ENCODE peak calls at places on chromosome 1, in five cellular contexts. One of them, this sample, is unnamed.

GRCh38 chr1:9280015-9280860 is 12.5 kb upstream of the SPSB1 start:
- DNase-seq in heart left ventricle: no peak
- DNase-seq in stomach: peak
- DNase-seq in tibial nerve: no peak
- DNase-seq in body of pancreas: no peak
- DNase-seq in this sample: peak

GRCh38 chr1:116737855-116738318 is 16.3 kb upstream of the CD2 start:
- DNase-seq in heart left ventricle: no peak
- DNase-seq in stomach: no peak
- DNase-seq in tibial nerve: no peak
- DNase-seq in body of pancreas: no peak
- DNase-seq in this sample: no peak

GRCh38 chr1:26032636-26033357 is 11.2 kb downstream of the EXTL1 start:
- DNase-seq in heart left ventricle: no peak
- DNase-seq in stomach: no peak
- DNase-seq in tibial nerve: no peak
- DNase-seq in body of pancreas: no peak
- DNase-seq in this sample: no peak

GRCh38 chr1:198326915-198327314 is 170.1 kb downstream of the NEK7 start:
- DNase-seq in heart left ventricle: no peak
- DNase-seq in stomach: no peak
- DNase-seq in tibial nerve: no peak
- DNase-seq in body of pancreas: no peak
- DNase-seq in this sample: no peak

GRCh38 chr1:31902509-31902857 is 35.7 kb downstream of the PTP4A2 start:
- DNase-seq in heart left ventricle: no peak
- DNase-seq in stomach: no peak
- DNase-seq in tibial nerve: no peak
- DNase-seq in body of pancreas: no peak
- DNase-seq in this sample: no peak

GRCh38 chr1:166136252-166136651 is 30.5 kb downstream of the FAM78B start:
- DNase-seq in heart left ventricle: no peak
- DNase-seq in stomach: no peak
- DNase-seq in tibial nerve: no peak
- DNase-seq in body of pancreas: no peak
- DNase-seq in this sample: no peak

GRCh38 chr1:7331926-7332535 is 439.1 kb upstream of the VAMP3 start:
- DNase-seq in heart left ventricle: no peak
- DNase-seq in stomach: no peak
- DNase-seq in tibial nerve: no peak
- DNase-seq in body of pancreas: no peak
- DNase-seq in this sample: no peak

GRCh38 chr1:52738148-52738547 is 11.9 kb downstream of the ZYG11B start:
- DNase-seq in heart left ventricle: no peak
- DNase-seq in stomach: no peak
- DNase-seq in tibial nerve: no peak
- DNase-seq in body of pancreas: no peak
- DNase-seq in this sample: no peak

GRCh38 chr1:38028671-38029070 is 16.1 kb downstream of the UTP11 start:
- DNase-seq in heart left ventricle: no peak
- DNase-seq in stomach: no peak
- DNase-seq in tibial nerve: no peak
- DNase-seq in body of pancreas: no peak
- DNase-seq in this sample: no peak

GRCh38 chr1:224502459-224503160 is 68.0 kb upstream of the WDR26 start:
- DNase-seq in heart left ventricle: no peak
- DNase-seq in stomach: peak
- DNase-seq in tibial nerve: no peak
- DNase-seq in body of pancreas: peak
- DNase-seq in this sample: peak

GRCh38 chr1:59151387-59151761 is 145.5 kb upstream of the FGGY start:
- DNase-seq in heart left ventricle: no peak
- DNase-seq in stomach: no peak
- DNase-seq in tibial nerve: no peak
- DNase-seq in body of pancreas: no peak
- DNase-seq in this sample: no peak

GRCh38 chr1:41358152-41358937 is 2.9 kb upstream of the FOXO6 start:
- DNase-seq in heart left ventricle: peak
- DNase-seq in stomach: no peak
- DNase-seq in tibial nerve: no peak
- DNase-seq in body of pancreas: no peak
- DNase-seq in this sample: no peak

GRCh38 chr1:28062806-28063205 is 25.6 kb downstream of the EYA3 start:
- DNase-seq in heart left ventricle: no peak
- DNase-seq in stomach: no peak
- DNase-seq in tibial nerve: no peak
- DNase-seq in body of pancreas: no peak
- DNase-seq in this sample: no peak

GRCh38 chr1:219917851-219918466 is 10.4 kb downstream of the SLC30A10 start:
- DNase-seq in heart left ventricle: no peak
- DNase-seq in stomach: no peak
- DNase-seq in tibial nerve: no peak
- DNase-seq in body of pancreas: no peak
- DNase-seq in this sample: no peak

GRCh38 chr1:51566260-51566659 is 47.2 kb upstream of the EPS15 start:
- DNase-seq in heart left ventricle: no peak
- DNase-seq in stomach: no peak
- DNase-seq in tibial nerve: no peak
- DNase-seq in body of pancreas: no peak
- DNase-seq in this sample: no peak

GRCh38 chr1:5338466-5338865 is 653.8 kb downstream of the NPHP4 start:
- DNase-seq in heart left ventricle: no peak
- DNase-seq in stomach: no peak
- DNase-seq in tibial nerve: no peak
- DNase-seq in body of pancreas: no peak
- DNase-seq in this sample: no peak
- TF ChIP-seq POLR2A in heart left ventricle: no peak
- TF ChIP-seq POLR2A in stomach: no peak
- TF ChIP-seq POLR2A in tibial nerve: no peak
- TF ChIP-seq POLR2A in body of pancreas: no peak
- TF ChIP-seq POLR2A in this sample: no peak

GRCh38 chr1:23196627-23197328 is 20.5 kb downstream of the HTR1D start:
- DNase-seq in heart left ventricle: no peak
- DNase-seq in stomach: no peak
- DNase-seq in tibial nerve: no peak
- DNase-seq in body of pancreas: peak
- DNase-seq in this sample: peak

GRCh38 chr1:23198373-23198772 is 18.9 kb downstream of the HTR1D start:
- DNase-seq in heart left ventricle: no peak
- DNase-seq in stomach: no peak
- DNase-seq in tibial nerve: no peak
- DNase-seq in body of pancreas: no peak
- DNase-seq in this sample: no peak

GRCh38 chr1:23193391-23194118 is 23.7 kb downstream of the HTR1D start:
- DNase-seq in heart left ventricle: no peak
- DNase-seq in stomach: no peak
- DNase-seq in tibial nerve: no peak
- DNase-seq in body of pancreas: no peak
- DNase-seq in this sample: no peak

GRCh38 chr1:23191199-23191598 is 22.5 kb upstream of the LUZP1 start:
- DNase-seq in heart left ventricle: no peak
- DNase-seq in stomach: no peak
- DNase-seq in tibial nerve: no peak
- DNase-seq in body of pancreas: no peak
- DNase-seq in this sample: no peak

DNA sequence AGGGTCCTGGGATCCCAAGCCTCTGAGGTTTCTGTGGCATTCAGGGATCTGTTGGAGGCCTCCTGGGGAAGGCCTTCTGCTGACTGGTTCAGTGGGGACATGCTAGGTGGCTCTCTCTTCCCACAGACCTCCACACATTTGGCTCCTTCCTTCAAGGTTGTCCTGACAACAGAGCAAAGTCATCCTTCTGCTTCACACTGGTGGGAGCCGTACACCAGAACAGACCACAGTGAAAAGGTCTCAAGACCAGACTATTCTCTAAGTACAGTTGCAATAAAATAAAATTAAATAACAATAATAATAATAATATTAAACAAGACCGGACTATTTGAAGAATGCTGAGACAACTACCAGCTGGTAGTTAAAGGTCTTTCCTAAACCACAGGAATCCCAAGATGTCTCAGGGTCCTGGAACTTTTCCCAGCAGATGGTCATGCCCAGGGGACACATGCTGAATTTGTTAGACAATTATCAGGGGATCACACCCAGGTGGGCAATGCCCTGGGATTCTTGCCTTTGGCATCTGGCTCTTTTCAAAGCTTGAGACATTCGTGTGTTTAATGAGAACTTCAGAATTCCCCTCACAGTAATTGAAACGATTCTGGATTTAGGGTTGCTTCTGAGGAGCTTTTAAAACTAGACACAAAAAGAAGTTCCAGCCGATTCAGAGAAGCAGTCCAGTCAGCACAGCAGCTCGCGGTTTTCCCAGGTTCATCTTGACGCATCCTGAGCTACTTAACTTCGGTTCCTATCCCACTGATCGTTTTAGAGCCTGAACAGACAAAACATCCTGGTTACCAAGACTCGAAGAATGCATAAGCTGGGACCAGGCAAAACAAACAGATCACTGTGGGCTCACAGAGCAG is 22.9 kb downstream of the HTR1D start:
- DNase-seq in heart left ventricle: no peak
- DNase-seq in stomach: no peak
- DNase-seq in tibial nerve: no peak
- DNase-seq in body of pancreas: no peak
- DNase-seq in this sample: peak
- TF ChIP-seq POLR2A in heart left ventricle: no peak
- TF ChIP-seq POLR2A in stomach: no peak
- TF ChIP-seq POLR2A in tibial nerve: no peak
- TF ChIP-seq POLR2A in body of pancreas: no peak
- TF ChIP-seq POLR2A in this sample: no peak

GRCh38 chr1:61240878-61241277 is 158.5 kb downstream of the NFIA start:
- DNase-seq in heart left ventricle: no peak
- DNase-seq in stomach: no peak
- DNase-seq in tibial nerve: no peak
- DNase-seq in body of pancreas: no peak
- DNase-seq in this sample: no peak
- TF ChIP-seq POLR2A in heart left ventricle: no peak
- TF ChIP-seq POLR2A in stomach: no peak
- TF ChIP-seq POLR2A in tibial nerve: no peak
- TF ChIP-seq POLR2A in body of pancreas: no peak
- TF ChIP-seq POLR2A in this sample: no peak

GRCh38 chr1:186175588-186175987 is 199.5 kb downstream of the TPR start:
- DNase-seq in heart left ventricle: no peak
- DNase-seq in stomach: no peak
- DNase-seq in tibial nerve: no peak
- DNase-seq in body of pancreas: no peak
- DNase-seq in this sample: no peak

GRCh38 chr1:186183219-186183618 is 191.8 kb downstream of the TPR start:
- DNase-seq in heart left ventricle: no peak
- DNase-seq in stomach: no peak
- DNase-seq in tibial nerve: peak
- DNase-seq in body of pancreas: no peak
- DNase-seq in this sample: no peak

GRCh38 chr1:186183970-186184628 is 191.0 kb downstream of the TPR start:
- DNase-seq in heart left ventricle: no peak
- DNase-seq in stomach: no peak
- DNase-seq in tibial nerve: no peak
- DNase-seq in body of pancreas: no peak
- DNase-seq in this sample: no peak

DNA sequence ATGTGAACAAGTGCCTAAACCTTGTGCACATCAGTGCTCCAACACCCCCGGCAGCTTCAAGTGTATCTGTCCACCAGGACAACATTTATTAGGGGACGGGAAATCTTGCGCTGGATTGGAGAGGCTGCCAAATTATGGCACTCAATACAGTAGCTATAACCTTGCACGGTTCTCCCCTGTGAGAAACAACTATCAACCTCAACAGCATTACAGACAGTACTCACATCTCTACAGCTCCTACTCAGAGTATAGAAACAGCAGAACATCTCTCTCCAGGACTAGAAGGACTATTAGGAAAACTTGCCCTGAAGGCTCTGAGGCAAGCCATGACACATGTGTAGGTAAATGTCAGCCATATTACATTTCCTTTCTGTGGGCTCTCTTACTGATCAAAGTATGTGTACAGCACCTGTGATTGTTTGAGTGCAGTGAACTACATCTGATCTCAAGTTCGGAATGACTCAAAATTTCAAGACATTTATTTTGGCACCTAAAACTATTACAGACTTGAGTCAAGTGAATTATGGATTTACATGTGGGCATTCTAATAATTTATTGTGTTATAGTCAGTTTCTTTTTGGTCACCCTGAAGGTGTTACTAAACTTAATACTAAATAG is 196.5 kb downstream of the TPR start:
- DNase-seq in heart left ventricle: no peak
- DNase-seq in stomach: no peak
- DNase-seq in tibial nerve: no peak
- DNase-seq in body of pancreas: no peak
- DNase-seq in this sample: no peak
- TF ChIP-seq POLR2A in heart left ventricle: no peak
- TF ChIP-seq POLR2A in stomach: no peak
- TF ChIP-seq POLR2A in tibial nerve: no peak
- TF ChIP-seq POLR2A in body of pancreas: no peak
- TF ChIP-seq POLR2A in this sample: no peak